ENCODE peak calls at places on chromosome 1, in five cellular contexts. U is Peyer's patch, H is OCI-LY7, Q is tibial nerve, O is uterus. S is an unnamed sample.

GRCh38 chr1:39395357-39395831 is 96.0 kb upstream of the BMP8A start:
- DNase-seq in O (no peak), H (peak; percentile 73), Q (no peak), U (no peak), S (no peak)

GRCh38 chr1:183163311-183163710 is 22.8 kb upstream of the LAMC2 start:
- DNase-seq in U (no peak), H (no peak), Q (no peak), O (no peak), S (peak; percentile 9)

GRCh38 chr1:93348104-93348780 is 2.5 kb downstream of the DR1 start:
- DNase-seq in O (no peak), Q (no peak), H (no peak), U (no peak), S (no peak)

GRCh38 chr1:226912587-226913176 is 27.4 kb upstream of the COQ8A start:
- DNase-seq in U (peak; percentile 73), H (peak; percentile 18), O (peak; percentile 29), Q (no peak), S (no peak)

GRCh38 chr1:182279724-182280506 is 111.7 kb downstream of the GLUL start:
- DNase-seq in U (no peak), H (no peak), Q (peak; percentile 66), O (no peak), S (no peak)

GRCh38 chr1:45876000-45876399 is 72.6 kb downstream of the MAST2 start:
- DNase-seq in Q (no peak), H (peak; percentile 70), O (no peak), U (no peak), S (no peak)

GRCh38 chr1:214551436-214552173 is at the start of gene PTPN14:
- DNase-seq in O (peak; percentile 92), U (peak; percentile 80), H (no peak), Q (peak; percentile 65), S (peak; percentile 88)

GRCh38 chr1:29824478-29825273 is 588.4 kb downstream of the PTPRU start:
- DNase-seq in U (no peak), O (no peak), Q (no peak), H (no peak), S (no peak)

GRCh38 chr1:39094685-39095084 is 68.5 kb downstream of the NDUFS5 start:
- DNase-seq in Q (no peak), U (no peak), H (no peak), O (no peak), S (no peak)

GRCh38 chr1:204937901-204938300 is 67.2 kb downstream of the NFASC start:
- DNase-seq in O (no peak), Q (no peak), H (no peak), U (no peak), S (no peak)

GRCh38 chr1:193471981-193472380 is 285.6 kb upstream of the B3GALT2 start:
- DNase-seq in H (no peak), O (no peak), U (no peak), Q (no peak), S (no peak)

GRCh38 chr1:163361123-163361934 is 39.6 kb downstream of the NUF2 start:
- DNase-seq in Q (no peak), O (no peak), U (no peak), H (peak; percentile 34), S (no peak)

GRCh38 chr1:58143972-58144752 is 402.4 kb downstream of the OMA1 start:
- DNase-seq in U (no peak), O (no peak), H (no peak), Q (no peak), S (no peak)

DNA sequence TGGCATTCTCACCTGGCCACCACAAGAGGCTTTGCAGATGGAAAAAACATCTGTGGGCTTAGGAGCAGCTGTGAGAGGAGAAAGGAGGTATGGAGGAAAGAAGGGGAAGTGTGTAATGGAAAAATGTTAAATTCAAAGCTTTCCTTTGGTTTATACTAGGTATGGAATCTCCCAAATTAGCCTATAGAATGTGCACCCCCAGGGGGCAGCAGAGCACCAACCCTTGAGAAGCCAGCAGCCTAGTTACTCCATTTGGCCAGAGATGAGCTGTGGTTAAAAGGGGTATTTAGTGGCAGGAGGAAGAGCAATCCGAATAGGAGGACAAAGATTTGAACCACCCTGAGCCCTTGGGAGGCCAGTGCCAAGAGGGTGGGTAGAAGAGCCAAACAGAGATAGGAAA is 97.5 kb upstream of the CTTNBP2NL start:
- DNase-seq in O (no peak), Q (peak; percentile 23), H (peak; percentile 29), U (no peak), S (no peak)
- TF ChIP-seq CTCF in O (no peak), Q (peak; percentile 10), H (peak; percentile 80), U (peak; percentile 29), S (peak; percentile 63)

DNA sequence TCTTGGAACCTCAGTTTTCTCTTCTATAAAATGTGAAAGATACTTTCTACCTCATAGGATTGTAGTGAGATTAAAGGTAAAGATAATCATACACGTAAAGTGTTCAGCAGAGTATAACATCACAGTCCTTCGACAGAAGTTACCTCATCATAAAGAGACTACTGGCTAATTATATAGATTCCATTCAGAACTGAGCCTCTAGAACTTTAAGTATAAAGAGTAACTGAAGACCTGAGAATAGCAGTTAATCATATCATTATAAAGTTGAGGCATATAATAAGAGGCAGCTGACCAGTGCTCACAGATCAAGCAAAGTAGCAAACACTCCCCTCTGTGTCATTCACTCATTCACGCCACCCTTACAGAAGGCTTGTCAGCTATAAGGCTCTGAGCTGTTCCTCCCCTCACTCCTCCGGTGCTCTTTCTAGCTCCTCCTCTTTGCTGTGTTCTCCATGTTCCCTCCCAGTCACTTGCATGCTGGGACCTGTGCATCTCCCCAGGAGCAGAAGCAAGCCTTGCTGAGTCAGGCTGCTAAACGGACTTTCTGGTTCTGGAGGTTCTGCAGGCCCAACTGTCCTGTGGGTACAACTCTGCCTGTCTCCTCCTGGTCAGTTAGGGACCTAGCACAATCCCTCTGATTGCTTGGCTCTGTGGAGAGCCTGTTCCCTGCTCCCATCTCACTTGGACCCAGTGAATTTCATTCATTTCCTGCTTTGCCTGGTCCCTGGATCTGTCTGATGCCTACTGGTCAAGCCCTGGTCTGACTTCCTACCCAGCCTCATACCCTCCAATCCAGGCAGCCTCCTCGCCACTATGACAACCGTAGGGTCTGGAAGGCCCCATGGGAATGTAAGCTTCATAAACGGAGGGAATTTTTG is 28.3 kb upstream of the LY9 start:
- DNase-seq in Q (no peak), H (no peak), U (no peak), O (no peak), S (no peak)
- H3K4me3 ChIP-seq in Q (peak overlapping the region; percentile 3), H (peak overlapping the region; percentile 62), U (peak overlapping the region; percentile 33), O (no peak overlapping the region), S (no peak overlapping the region)

DNA sequence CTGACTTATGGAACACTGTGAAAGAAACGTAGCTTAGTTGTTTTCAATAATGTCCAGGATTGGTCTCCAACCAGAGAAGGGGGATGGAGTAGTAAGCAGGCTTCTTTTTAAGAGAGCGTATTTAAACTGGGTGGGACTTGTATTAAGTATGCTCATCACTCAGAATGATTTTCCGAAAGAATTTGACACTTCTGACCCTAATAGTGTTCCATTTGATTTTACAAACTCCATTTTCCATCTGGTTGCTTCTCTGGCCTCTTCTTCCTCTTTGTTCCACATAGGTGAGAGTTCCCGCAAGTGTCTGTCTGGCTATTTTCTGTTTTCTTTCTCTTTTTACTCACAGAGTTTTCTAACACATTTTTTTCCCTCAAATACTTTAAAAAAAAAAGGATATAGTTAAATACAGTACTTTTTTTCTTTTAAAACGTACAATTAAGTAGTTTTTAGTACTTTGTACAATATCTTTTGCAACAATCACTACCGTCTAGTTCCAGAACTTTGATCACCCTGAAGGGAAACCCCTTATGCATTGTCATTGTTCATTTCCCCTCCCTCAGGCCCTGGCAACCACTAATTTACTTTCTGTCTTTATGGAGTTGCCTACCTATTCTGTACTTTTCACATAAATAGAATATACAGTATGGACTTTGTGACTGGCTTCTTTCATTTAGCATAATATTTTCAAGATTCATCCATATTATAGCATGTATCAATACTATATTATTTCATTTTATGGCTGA is 67.0 kb downstream of the RASAL2 start:
- DNase-seq in O (no peak), U (no peak), Q (no peak), H (no peak), S (no peak)
- TF ChIP-seq CTCF in O (no peak), U (no peak), Q (no peak), H (no peak), S (no peak)

GRCh38 chr1:89065077-89065868 is at the start of gene GBP1:
- DNase-seq in Q (no peak), O (no peak), H (no peak), U (no peak), S (peak; percentile 81)

GRCh38 chr1:89068291-89068690 is 3.3 kb upstream of the GBP1 start:
- DNase-seq in U (no peak), O (no peak), H (no peak), Q (no peak), S (peak; percentile 35)

GRCh38 chr1:89069955-89070354 is 4.9 kb upstream of the GBP1 start:
- DNase-seq in U (no peak), Q (no peak), H (peak; percentile 0), O (no peak), S (no peak)

GRCh38 chr1:89070509-89070908 is 5.5 kb upstream of the GBP1 start:
- DNase-seq in Q (no peak), H (no peak), U (no peak), O (no peak), S (no peak)
- H3K4me3 ChIP-seq in Q (peak overlapping the region; percentile 47), H (no peak overlapping the region), U (no peak overlapping the region), O (peak overlapping the region; percentile 31), S (no peak overlapping the region)

GRCh38 chr1:8465692-8466091 is 147.8 kb downstream of the SLC45A1 start:
- DNase-seq in Q (no peak), H (peak; percentile 40), U (no peak), O (no peak), S (no peak)

GRCh38 chr1:8464377-8464776 is 146.5 kb downstream of the SLC45A1 start:
- DNase-seq in O (no peak), U (no peak), Q (no peak), H (no peak), S (no peak)

GRCh38 chr1:8463144-8463927 is 145.4 kb downstream of the SLC45A1 start:
- DNase-seq in Q (no peak), U (no peak), H (peak; percentile 42), O (peak; percentile 32), S (peak; percentile 64)

GRCh38 chr1:8467308-8467707 is 149.4 kb downstream of the SLC45A1 start:
- DNase-seq in Q (no peak), H (no peak), O (no peak), U (no peak), S (no peak)

GRCh38 chr1:8464987-8465386 is 147.1 kb downstream of the SLC45A1 start:
- DNase-seq in Q (no peak), U (no peak), O (no peak), H (peak; percentile 45), S (no peak)
- TF ChIP-seq CTCF in Q (no peak), U (no peak), O (peak; percentile 26), H (peak; percentile 63), S (no peak)

GRCh38 chr1:15368888-15369287 is 40.8 kb upstream of the EFHD2 start:
- DNase-seq in O (no peak), H (no peak), Q (no peak), U (no peak), S (no peak)
- H3K4me3 ChIP-seq in O (no peak overlapping the region), H (no peak overlapping the region), Q (no peak overlapping the region), U (no peak overlapping the region), S (no peak overlapping the region)

GRCh38 chr1:90723561-90724108 is 6.5 kb upstream of the BARHL2 start:
- DNase-seq in Q (no peak), H (no peak), U (no peak), O (no peak), S (no peak)
- TF ChIP-seq CTCF in Q (no peak), H (peak; percentile 56), U (no peak), O (no peak), S (no peak)